ENCODE peak calls at places on chromosome 13, in seven cellular contexts. G is colonic mucosa; J is pancreas; D is T-helper 1 cell; Q is NCI-H1092 treated with DMSO at 0.1 percent for 48 hours; I is stimulated activated CD4-positive, alpha-beta T cell treated with anti-CD3 and anti-CD28 coated beads, Interleukin-1b, Interleukin-23, amount 100 ng/mL, for 1 hour; Z is lung. F is an unnamed sample.

GRCh38 chr13:97454699-97455098 is 20.7 kb downstream of the RAP2A start:
- DNase-seq in G (no peak), I (no peak), Z (no peak), J (no peak), D (no peak), Q (no peak), F (no peak)

GRCh38 chr13:48142437-48142836 is 47.5 kb upstream of the MED4 start:
- DNase-seq in J (no peak), G (no peak), I (no peak), Q (no peak), D (no peak), Z (no peak), F (no peak)

GRCh38 chr13:48954086-48954485 is 21.6 kb upstream of the FNDC3A start:
- DNase-seq in Z (no peak), Q (no peak), I (no peak), G (no peak), J (no peak), D (no peak), F (no peak)

GRCh38 chr13:106649495-106649894 is 81.6 kb upstream of the ARGLU1 start:
- DNase-seq in I (no peak), Q (no peak), D (no peak), Z (no peak), G (peak), J (no peak), F (peak)

GRCh38 chr13:111893071-111893606 is 173.8 kb upstream of the SOX1 start:
- DNase-seq in G (no peak), D (no peak), J (no peak), I (no peak), Q (no peak), Z (no peak), F (no peak)

GRCh38 chr13:22103046-22103445 is 432.2 kb downstream of the FGF9 start:
- DNase-seq in Z (no peak), Q (no peak), G (no peak), D (no peak), J (no peak), I (no peak), F (no peak)

GRCh38 chr13:73608157-73608516 is 526.1 kb downstream of the KLF12 start:
- DNase-seq in D (no peak), Q (peak), G (no peak), J (no peak), I (no peak), Z (no peak), F (no peak)

GRCh38 chr13:65470781-65471180 is 1759.4 kb downstream of the PCDH9 start:
- DNase-seq in I (no peak), J (no peak), D (no peak), Z (no peak), Q (no peak), G (no peak), F (no peak)

GRCh38 chr13:38372818-38373217 is 23.2 kb downstream of the UFM1 start:
- DNase-seq in Z (no peak), D (no peak), I (no peak), Q (no peak), J (no peak), G (no peak), F (no peak)

GRCh38 chr13:85798999-85799646 is at the start of gene SLITRK6:
- DNase-seq in I (no peak), G (peak), Q (peak), D (no peak), Z (no peak), J (no peak), F (no peak)

GRCh38 chr13:99342723-99343315 is 35.6 kb upstream of the GPR183 start:
- DNase-seq in G (no peak), I (no peak), D (no peak), Q (no peak), Z (no peak), J (no peak), F (no peak)

GRCh38 chr13:100513987-100514670 is 74.5 kb downstream of the GGACT start:
- DNase-seq in I (no peak), J (no peak), D (no peak), Q (peak), G (no peak), Z (no peak), F (no peak)

GRCh38 chr13:98252931-98253470 is 75.9 kb upstream of the RNF113B start:
- DNase-seq in I (no peak), J (no peak), D (no peak), Q (no peak), G (no peak), Z (no peak), F (no peak)

F was measured in stomach.